ENCODE peak calls at places on chromosomes 5 and 9, in five cellular contexts. One of them, this sample, is unnamed.

GRCh38 chr9:81772144-81772543 is 82.8 kb upstream of the TLE1 start:
- DNase-seq in psoas muscle: no peak
- DNase-seq in breast epithelium: no peak
- DNase-seq in adrenal gland: no peak
- DNase-seq in suprapubic skin: no peak
- DNase-seq in this sample: no peak

GRCh38 chr5:144390133-144390532 is 219.5 kb downstream of the KCTD16 start:
- DNase-seq in psoas muscle: no peak
- DNase-seq in adrenal gland: no peak
- DNase-seq in breast epithelium: no peak
- DNase-seq in suprapubic skin: no peak
- DNase-seq in this sample: peak

GRCh38 chr9:90966475-90967150 is 165.0 kb downstream of the SYK start:
- DNase-seq in breast epithelium: no peak
- DNase-seq in psoas muscle: no peak
- DNase-seq in adrenal gland: no peak
- DNase-seq in suprapubic skin: no peak
- DNase-seq in this sample: no peak

GRCh38 chr9:88993327-88993726 is 2.1 kb downstream of the S1PR3 start:
- DNase-seq in adrenal gland: no peak
- DNase-seq in suprapubic skin: no peak
- DNase-seq in breast epithelium: no peak
- DNase-seq in psoas muscle: no peak
- DNase-seq in this sample: no peak

GRCh38 chr5:5198111-5198510 is 58.0 kb downstream of the ADAMTS16 start:
- DNase-seq in breast epithelium: no peak
- DNase-seq in adrenal gland: no peak
- DNase-seq in suprapubic skin: no peak
- DNase-seq in psoas muscle: no peak
- DNase-seq in this sample: no peak

GRCh38 chr9:35839926-35840325 is 10.9 kb downstream of the TMEM8B start:
- DNase-seq in suprapubic skin: no peak
- DNase-seq in breast epithelium: no peak
- DNase-seq in adrenal gland: no peak
- DNase-seq in psoas muscle: no peak
- DNase-seq in this sample: no peak

GRCh38 chr5:177232358-177232757 is 71.2 kb downstream of the RAB24 start:
- DNase-seq in suprapubic skin: no peak
- DNase-seq in psoas muscle: no peak
- DNase-seq in adrenal gland: no peak
- DNase-seq in breast epithelium: no peak
- DNase-seq in this sample: no peak

GRCh38 chr9:91285729-91286353 is 75.9 kb downstream of the AUH start:
- DNase-seq in psoas muscle: no peak
- DNase-seq in suprapubic skin: no peak
- DNase-seq in breast epithelium: no peak
- DNase-seq in adrenal gland: no peak
- DNase-seq in this sample: no peak

GRCh38 chr9:117782931-117783788 is 79.0 kb downstream of the TLR4 start:
- DNase-seq in psoas muscle: peak
- DNase-seq in adrenal gland: peak
- DNase-seq in breast epithelium: peak
- DNase-seq in suprapubic skin: peak
- DNase-seq in this sample: peak

GRCh38 chr9:98851730-98852462 is 44.4 kb downstream of the GALNT12 start:
- DNase-seq in breast epithelium: peak
- DNase-seq in suprapubic skin: no peak
- DNase-seq in adrenal gland: no peak
- DNase-seq in psoas muscle: no peak
- DNase-seq in this sample: no peak

GRCh38 chr9:132056717-132057429 is 22.8 kb downstream of the MED27 start:
- DNase-seq in psoas muscle: no peak
- DNase-seq in suprapubic skin: no peak
- DNase-seq in breast epithelium: no peak
- DNase-seq in adrenal gland: no peak
- DNase-seq in this sample: peak

GRCh38 chr5:67156976-67157583 is 39.5 kb downstream of the CD180 start:
- DNase-seq in suprapubic skin: no peak
- DNase-seq in psoas muscle: peak
- DNase-seq in breast epithelium: no peak
- DNase-seq in adrenal gland: no peak
- DNase-seq in this sample: peak

GRCh38 chr5:179796877-179797608 is 3.3 kb downstream of the LTC4S start:
- DNase-seq in suprapubic skin: no peak
- DNase-seq in adrenal gland: no peak
- DNase-seq in psoas muscle: no peak
- DNase-seq in breast epithelium: no peak
- DNase-seq in this sample: no peak

DNA sequence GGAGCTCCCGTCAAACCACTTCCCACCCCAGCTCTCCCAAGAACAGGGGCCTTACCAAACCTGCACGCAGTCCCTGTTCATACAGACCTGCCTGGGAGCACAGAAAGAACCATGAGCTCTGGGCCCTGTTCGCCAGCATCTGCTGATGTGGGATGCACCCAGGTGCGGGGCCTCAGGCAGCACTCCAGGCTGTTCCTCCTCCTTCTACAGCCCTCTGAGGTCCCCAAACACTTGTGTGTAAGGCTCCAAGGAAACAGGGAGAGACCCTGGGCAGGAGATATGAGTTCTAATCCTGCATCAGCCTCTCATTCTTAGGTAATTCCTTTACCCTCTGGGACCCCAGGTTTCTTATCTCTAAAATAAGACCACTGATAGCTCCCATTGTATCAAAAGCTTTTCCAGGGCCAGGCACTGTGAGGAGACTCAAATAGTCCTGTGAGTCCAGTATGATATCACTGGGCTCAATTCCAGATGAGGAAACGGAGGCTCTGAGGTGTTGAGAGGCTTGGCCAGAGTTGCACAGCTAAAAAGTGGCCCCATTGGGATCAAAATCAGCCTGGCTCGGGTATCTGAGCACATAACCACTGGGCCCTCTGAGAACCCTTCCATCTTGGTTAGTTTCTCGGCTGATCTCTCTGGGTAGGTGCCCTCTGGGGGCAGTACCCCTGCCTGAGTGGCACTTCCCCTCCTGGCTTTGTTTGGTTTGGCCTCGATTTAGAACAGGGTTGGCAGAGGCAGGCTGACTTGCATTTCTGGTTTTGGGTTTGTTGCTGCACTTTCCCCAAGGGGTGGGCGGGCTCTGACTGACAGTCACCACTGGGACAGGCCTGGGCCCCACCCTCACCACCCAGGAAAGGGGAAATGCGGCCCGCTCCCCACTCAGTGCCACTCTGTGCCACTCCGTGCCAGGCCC is 116.8 kb downstream of the RGS3 start:
- DNase-seq in breast epithelium: peak
- DNase-seq in adrenal gland: peak
- DNase-seq in psoas muscle: peak
- DNase-seq in suprapubic skin: peak
- DNase-seq in this sample: no peak
- H3K27ac ChIP-seq in breast epithelium: peak
- H3K27ac ChIP-seq in adrenal gland: peak
- H3K27ac ChIP-seq in psoas muscle: peak
- H3K27ac ChIP-seq in suprapubic skin: peak
- H3K27ac ChIP-seq in this sample: no peak

GRCh38 chr5:150175536-150175935 is 9.0 kb downstream of the CDX1 start:
- DNase-seq in adrenal gland: no peak
- DNase-seq in psoas muscle: no peak
- DNase-seq in suprapubic skin: no peak
- DNase-seq in breast epithelium: no peak
- DNase-seq in this sample: peak
- TF ChIP-seq CTCF in adrenal gland: peak
- TF ChIP-seq CTCF in psoas muscle: peak
- TF ChIP-seq CTCF in suprapubic skin: peak
- TF ChIP-seq CTCF in breast epithelium: no peak
- TF ChIP-seq CTCF in this sample: peak

GRCh38 chr9:129406278-129407225 is 214.3 kb downstream of the C9orf50 start:
- DNase-seq in suprapubic skin: no peak
- DNase-seq in adrenal gland: no peak
- DNase-seq in psoas muscle: peak
- DNase-seq in breast epithelium: peak
- DNase-seq in this sample: no peak
- H3K4me3 ChIP-seq in suprapubic skin: no peak
- H3K4me3 ChIP-seq in adrenal gland: no peak
- H3K4me3 ChIP-seq in psoas muscle: no peak
- H3K4me3 ChIP-seq in breast epithelium: no peak
- H3K4me3 ChIP-seq in this sample: no peak

GRCh38 chr9:97571664-97572063 is 61.5 kb downstream of the TSTD2 start:
- DNase-seq in suprapubic skin: no peak
- DNase-seq in breast epithelium: no peak
- DNase-seq in psoas muscle: no peak
- DNase-seq in adrenal gland: peak
- DNase-seq in this sample: peak
- H3K27ac ChIP-seq in suprapubic skin: no peak
- H3K27ac ChIP-seq in breast epithelium: no peak
- H3K27ac ChIP-seq in psoas muscle: peak
- H3K27ac ChIP-seq in adrenal gland: peak
- H3K27ac ChIP-seq in this sample: no peak

GRCh38 chr9:4654084-4654483 is 8.0 kb upstream of the PLPP6 start:
- DNase-seq in adrenal gland: no peak
- DNase-seq in suprapubic skin: no peak
- DNase-seq in breast epithelium: no peak
- DNase-seq in psoas muscle: no peak
- DNase-seq in this sample: no peak

GRCh38 chr9:4656621-4657020 is 5.5 kb upstream of the PLPP6 start:
- DNase-seq in adrenal gland: no peak
- DNase-seq in psoas muscle: no peak
- DNase-seq in breast epithelium: no peak
- DNase-seq in suprapubic skin: no peak
- DNase-seq in this sample: no peak

GRCh38 chr9:4657426-4658159 is 4.5 kb upstream of the PLPP6 start:
- DNase-seq in psoas muscle: no peak
- DNase-seq in suprapubic skin: no peak
- DNase-seq in breast epithelium: no peak
- DNase-seq in adrenal gland: no peak
- DNase-seq in this sample: no peak

GRCh38 chr9:4654538-4654937 is 7.6 kb upstream of the PLPP6 start:
- DNase-seq in adrenal gland: no peak
- DNase-seq in suprapubic skin: no peak
- DNase-seq in psoas muscle: no peak
- DNase-seq in breast epithelium: no peak
- DNase-seq in this sample: no peak
- TF ChIP-seq CTCF in adrenal gland: no peak
- TF ChIP-seq CTCF in suprapubic skin: no peak
- TF ChIP-seq CTCF in psoas muscle: no peak
- TF ChIP-seq CTCF in breast epithelium: no peak
- TF ChIP-seq CTCF in this sample: no peak

GRCh38 chr5:90534922-90535321 is 5.5 kb upstream of the LYSMD3 start:
- DNase-seq in adrenal gland: no peak
- DNase-seq in psoas muscle: no peak
- DNase-seq in suprapubic skin: no peak
- DNase-seq in breast epithelium: no peak
- DNase-seq in this sample: no peak

GRCh38 chr5:90530736-90531487 is 1.5 kb upstream of the LYSMD3 start:
- DNase-seq in breast epithelium: no peak
- DNase-seq in adrenal gland: no peak
- DNase-seq in suprapubic skin: no peak
- DNase-seq in psoas muscle: no peak
- DNase-seq in this sample: no peak

GRCh38 chr5:90529939-90530677 is 724 bp upstream of the LYSMD3 start:
- DNase-seq in adrenal gland: peak
- DNase-seq in suprapubic skin: peak
- DNase-seq in psoas muscle: peak
- DNase-seq in breast epithelium: peak
- DNase-seq in this sample: peak

GRCh38 chr5:90529234-90529938 is at the start of gene LYSMD3:
- DNase-seq in suprapubic skin: peak
- DNase-seq in breast epithelium: peak
- DNase-seq in psoas muscle: peak
- DNase-seq in adrenal gland: peak
- DNase-seq in this sample: peak

DNA sequence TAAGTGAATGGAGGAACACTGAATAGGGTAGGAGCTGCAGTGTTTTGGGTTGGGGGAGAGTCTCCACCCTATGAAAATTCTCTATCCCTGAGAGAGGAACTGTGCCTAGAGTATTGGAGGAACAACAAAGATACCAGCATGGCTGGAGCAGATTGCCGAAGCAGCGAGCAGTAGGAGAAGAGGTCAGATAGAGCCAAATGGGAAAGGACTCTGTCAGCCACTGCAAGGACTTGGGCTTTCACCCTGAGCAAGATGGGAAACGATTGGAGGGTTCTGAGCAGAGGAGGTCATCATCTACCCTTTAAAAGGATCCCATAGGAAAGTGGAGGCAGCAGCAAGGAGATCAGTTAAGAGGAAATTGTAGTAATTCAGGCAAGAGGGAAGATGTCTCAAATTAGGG is 4.4 kb upstream of the LYSMD3 start:
- DNase-seq in suprapubic skin: no peak
- DNase-seq in breast epithelium: no peak
- DNase-seq in psoas muscle: no peak
- DNase-seq in adrenal gland: no peak
- DNase-seq in this sample: no peak
- H3K4me3 ChIP-seq in suprapubic skin: no peak
- H3K4me3 ChIP-seq in breast epithelium: no peak
- H3K4me3 ChIP-seq in psoas muscle: no peak
- H3K4me3 ChIP-seq in adrenal gland: no peak
- H3K4me3 ChIP-seq in this sample: no peak

DNA sequence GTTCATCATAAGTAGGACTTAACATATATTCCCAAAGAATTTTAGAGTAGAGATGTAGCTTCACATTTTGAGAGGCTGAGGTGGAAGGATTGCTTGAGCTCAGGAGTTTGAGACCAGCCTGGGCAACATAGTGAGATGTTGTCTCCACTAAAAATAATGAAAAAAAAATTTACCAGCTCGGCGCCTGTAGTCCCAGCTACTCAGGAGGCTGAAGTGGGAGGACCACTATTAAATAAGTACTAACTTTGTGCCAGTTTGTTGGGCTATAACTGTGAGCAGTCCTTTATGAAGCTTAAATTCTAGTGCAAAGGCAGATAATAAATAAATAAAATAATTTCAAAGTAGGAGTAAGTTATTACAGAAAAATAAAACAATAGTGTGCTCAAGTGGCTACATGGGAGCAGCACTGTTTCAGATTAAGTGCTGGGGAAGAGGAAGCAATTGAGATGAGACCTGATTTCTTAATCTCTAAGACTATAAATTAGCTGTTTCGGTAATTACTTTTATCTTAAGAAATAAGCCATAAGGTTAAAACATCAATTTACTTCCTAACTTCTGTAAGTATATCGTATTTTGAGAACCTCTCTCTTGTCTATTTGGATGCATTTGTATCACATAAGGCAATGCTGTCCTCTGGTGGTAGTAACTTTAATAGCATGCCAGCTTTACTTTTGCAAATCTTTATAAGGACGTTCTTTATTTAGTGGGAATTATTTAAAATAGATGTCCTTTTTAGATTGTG is 98.9 kb downstream of the CSNK1G3 start:
- DNase-seq in psoas muscle: no peak
- DNase-seq in breast epithelium: no peak
- DNase-seq in suprapubic skin: no peak
- DNase-seq in adrenal gland: peak
- DNase-seq in this sample: no peak
- H3K27ac ChIP-seq in psoas muscle: no peak
- H3K27ac ChIP-seq in breast epithelium: no peak
- H3K27ac ChIP-seq in suprapubic skin: no peak
- H3K27ac ChIP-seq in adrenal gland: no peak
- H3K27ac ChIP-seq in this sample: no peak